ENCODE peak calls at places on chromosomes 12 and 14, in nine cellular contexts. M, S, Z, X, E, O, B, H and G are unnamed samples.
A peak's percentile ranks its signal among the peaks of the same experiment; 100 is the strongest.

GRCh38 chr12:78167510-78167909 is 336.8 kb downstream of the NAV3 start:
- DNase-seq in M (no peak), S (no peak), Z (no peak), X (no peak), E (no peak), O (no peak), B (no peak), H (no peak), G (no peak)

GRCh38 chr12:95342008-95342407 is 124.4 kb downstream of the VEZT start:
- DNase-seq in M (no peak), S (no peak), Z (no peak), X (no peak), E (no peak), O (no peak), B (no peak), H (no peak), G (no peak)

GRCh38 chr12:46154221-46154975 is 114.4 kb downstream of the SLC38A1 start:
- DNase-seq in M (no peak), S (no peak), Z (peak; percentile 64), X (no peak), E (no peak), O (no peak), B (no peak), H (no peak), G (peak; percentile 21)

GRCh38 chr14:75702606-75703261 is 41.7 kb downstream of the TTLL5 start:
- DNase-seq in M (no peak), S (no peak), Z (no peak), X (no peak), E (no peak), O (no peak), B (no peak), H (no peak), G (no peak)

GRCh38 chr14:92160619-92161018 is 38.9 kb downstream of the CPSF2 start:
- DNase-seq in M (no peak), S (no peak), Z (peak; percentile 45), X (no peak), E (no peak), O (no peak), B (no peak), H (no peak), G (peak; percentile 55)

GRCh38 chr14:52299692-52300278 is 14.3 kb upstream of the PTGER2 start:
- DNase-seq in M (no peak), S (no peak), Z (peak; percentile 47), X (peak; percentile 59), E (no peak), O (no peak), B (no peak), H (peak; percentile 13), G (peak; percentile 50)

GRCh38 chr14:55832122-55832911 is 252.3 kb downstream of the KTN1 start:
- DNase-seq in M (peak; percentile 61), S (no peak), Z (peak; percentile 89), X (peak; percentile 81), E (no peak), O (no peak), B (no peak), H (no peak), G (no peak)

GRCh38 chr12:45774508-45775162 is 45.1 kb downstream of the ARID2 start:
- DNase-seq in M (no peak), S (no peak), Z (no peak), X (no peak), E (no peak), O (no peak), B (no peak), H (no peak), G (no peak)

GRCh38 chr12:43858096-43858495 is 22.2 kb downstream of the TMEM117 start:
- DNase-seq in M (no peak), S (no peak), Z (no peak), X (no peak), E (no peak), O (no peak), B (no peak), H (no peak), G (no peak)

GRCh38 chr14:36268957-36269734 is 51.3 kb downstream of the MBIP start:
- DNase-seq in M (no peak), S (no peak), Z (no peak), X (no peak), E (no peak), O (peak; percentile 90), B (no peak), H (peak; percentile 93), G (no peak)

GRCh38 chr12:18752280-18752920 is 14.5 kb downstream of the CAPZA3 start:
- DNase-seq in M (no peak), S (no peak), Z (peak; percentile 8), X (no peak), E (peak; percentile 68), O (no peak), B (no peak), H (no peak), G (no peak)